ENCODE peak calls at places on chromosomes 5 and 9, in ten cellular contexts. L, W, K, E, M, D, Q, A, O and J are unnamed samples.

GRCh38 chr9:119370816-119371215 is 1.6 kb upstream of the BRINP1 start:
- DNase-seq in M (no peak), W (no peak), Q (no peak), E (peak), A (no peak), D (peak), L (no peak), O (no peak), K (no peak), J (no peak)

GRCh38 chr9:78021692-78022091 is 9.9 kb downstream of the GNAQ start:
- DNase-seq in E (no peak), D (peak), W (no peak), M (no peak), Q (no peak), L (no peak), A (no peak), O (no peak), K (no peak), J (no peak)

GRCh38 chr5:128315671-128316070 is 222.4 kb downstream of the FBN2 start:
- DNase-seq in E (no peak), Q (no peak), L (no peak), K (no peak), M (no peak), O (no peak), W (no peak), A (no peak), D (no peak), J (no peak)

GRCh38 chr9:133979921-133980863 is 11.9 kb downstream of the VAV2 start:
- DNase-seq in K (no peak), M (no peak), L (peak), D (no peak), Q (no peak), O (no peak), A (no peak), W (no peak), E (no peak), J (no peak)

GRCh38 chr5:88979717-88980116 is 96.7 kb upstream of the MEF2C start:
- DNase-seq in Q (no peak), O (no peak), D (no peak), E (no peak), A (no peak), W (no peak), K (no peak), L (no peak), M (no peak), J (no peak)

GRCh38 chr5:143186623-143187022 is 216.9 kb downstream of the NR3C1 start:
- DNase-seq in D (no peak), A (no peak), Q (no peak), O (no peak), E (no peak), L (no peak), M (no peak), W (no peak), K (no peak), J (no peak)

GRCh38 chr9:129763235-129763917 is 10.5 kb upstream of the PTGES start:
- DNase-seq in M (no peak), K (no peak), D (no peak), W (no peak), A (no peak), E (peak), O (no peak), Q (peak), L (no peak), J (no peak)

GRCh38 chr9:35163413-35163812 is 1.6 kb downstream of the UNC13B start:
- DNase-seq in A (no peak), W (no peak), D (no peak), E (no peak), O (no peak), K (no peak), M (no peak), L (no peak), Q (no peak), J (no peak)

GRCh38 chr5:74514888-74515551 is 125.5 kb downstream of the ENC1 start:
- DNase-seq in W (no peak), E (no peak), O (no peak), L (no peak), A (no peak), K (no peak), D (no peak), Q (no peak), M (no peak), J (no peak)

GRCh38 chr9:110340306-110340705 is 2.6 kb upstream of the TXNDC8 start:
- DNase-seq in E (peak), W (no peak), M (no peak), L (no peak), O (no peak), D (no peak), Q (no peak), A (no peak), K (no peak), J (no peak)

GRCh38 chr5:1131726-1132125 is 19.9 kb upstream of the SLC12A7 start:
- DNase-seq in W (no peak), A (no peak), L (no peak), K (no peak), E (no peak), O (no peak), M (no peak), Q (no peak), D (no peak), J (no peak)